ENCODE peak calls at places on chromosomes 5 and 9, in seven cellular contexts. L is A549, K is right lobe of liver, X is body of pancreas, O is ovary, Y is thyroid gland, Q is adrenal gland. N is an unnamed sample.

GRCh38 chr5:1008451-1009358 is at the start of gene NKD2:
- DNase-seq in L (peak; percentile 29), K (peak; percentile 45), X (peak; percentile 32), O (peak; percentile 19), Y (peak; percentile 18), Q (peak; percentile 26), N (peak; percentile 29)

GRCh38 chr5:144183254-144183889 is 12.7 kb downstream of the KCTD16 start:
- DNase-seq in L (peak; percentile 54), K (no peak), X (no peak), O (no peak), Y (no peak), Q (no peak), N (no peak)

GRCh38 chr9:79346350-79347020 is 225.3 kb upstream of the TLE4 start:
- DNase-seq in L (peak; percentile 8), K (no peak), X (no peak), O (no peak), Y (no peak), Q (no peak), N (no peak)

GRCh38 chr5:154309361-154309725 is 118.8 kb downstream of the GALNT10 start:
- DNase-seq in L (peak; percentile 27), K (no peak), X (no peak), O (no peak), Y (peak; percentile 33), Q (no peak), N (no peak)

GRCh38 chr5:131005963-131006684 is 158.9 kb downstream of the HINT1 start:
- DNase-seq in L (peak; percentile 25), K (no peak), X (no peak), O (no peak), Y (no peak), Q (no peak), N (no peak)

GRCh38 chr5:136776022-136776927 is 410.9 kb upstream of the TRPC7 start:
- DNase-seq in L (no peak), K (no peak), X (no peak), O (no peak), Y (no peak), Q (no peak), N (no peak)

GRCh38 chr5:126871441-126871840 is 94.5 kb downstream of the LMNB1 start:
- DNase-seq in L (no peak), K (no peak), X (no peak), O (no peak), Y (no peak), Q (no peak), N (no peak)

GRCh38 chr9:88805217-88805943 is 185.9 kb upstream of the S1PR3 start:
- DNase-seq in L (no peak), K (no peak), X (no peak), O (no peak), Y (no peak), Q (no peak), N (no peak)

GRCh38 chr9:91117959-91118651 is 243.6 kb downstream of the AUH start:
- DNase-seq in L (no peak), K (peak; percentile 80), X (peak; percentile 75), O (peak; percentile 93), Y (peak; percentile 97), Q (peak; percentile 92), N (peak; percentile 90)

GRCh38 chr5:175823731-175824525 is 47.5 kb upstream of the CPLX2 start:
- DNase-seq in L (no peak), K (no peak), X (no peak), O (no peak), Y (no peak), Q (no peak), N (no peak)

DNA sequence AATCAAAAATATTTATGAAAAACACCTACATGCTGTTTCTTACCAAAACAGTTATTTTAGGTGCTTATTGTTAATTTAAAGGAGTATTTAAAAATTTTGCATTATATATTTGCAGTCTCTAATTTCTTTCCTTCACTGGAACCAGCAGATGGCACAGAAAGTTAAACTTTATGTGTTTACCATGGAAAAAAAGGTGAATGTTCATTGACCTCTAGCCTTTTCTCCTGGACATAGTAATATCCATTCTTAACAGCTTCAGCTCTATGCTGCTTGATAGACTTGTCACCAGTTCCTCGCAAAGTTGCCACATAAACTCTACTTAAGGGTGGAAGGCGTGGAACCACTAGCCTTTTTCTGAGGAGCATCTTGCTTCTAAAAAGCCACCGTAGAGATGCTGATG is 38.7 kb upstream of the NUDT12 start:
- DNase-seq in L (no peak), K (no peak), X (no peak), O (no peak), Y (no peak), Q (no peak), N (no peak)
- H3K9me3 ChIP-seq in L (no peaks in the 10 kb centered on the region), K (no peaks in the 10 kb centered on the region), X (no peaks in the 10 kb centered on the region), O (no peaks in the 10 kb centered on the region), Y (no peaks in the 10 kb centered on the region), Q (no peaks in the 10 kb centered on the region), N (no peaks in the 10 kb centered on the region)

GRCh38 chr5:116573617-116574431 is 799 bp downstream of the SEMA6A start:
- DNase-seq in L (peak; percentile 7), K (no peak), X (peak; percentile 28), O (peak; percentile 44), Y (peak; percentile 44), Q (peak; percentile 34), N (no peak)

GRCh38 chr5:116576043-116576713 is 1.6 kb upstream of the SEMA6A start:
- DNase-seq in L (peak; percentile 64), K (peak; percentile 56), X (peak; percentile 75), O (peak; percentile 80), Y (peak; percentile 80), Q (peak; percentile 79), N (peak; percentile 36)

GRCh38 chr5:116575635-116576042 is 1.0 kb upstream of the SEMA6A start:
- DNase-seq in L (no peak), K (no peak), X (peak; percentile 28), O (peak; percentile 52), Y (peak; percentile 65), Q (peak; percentile 47), N (no peak)

GRCh38 chr5:116573279-116573616 is 1.4 kb downstream of the SEMA6A start:
- DNase-seq in L (peak; percentile 7), K (peak; percentile 46), X (peak; percentile 35), O (peak; percentile 46), Y (peak; percentile 37), Q (peak; percentile 54), N (no peak)

GRCh38 chr5:116574682-116575634 is at the start of gene SEMA6A:
- DNase-seq in L (peak; percentile 82), K (peak; percentile 89), X (peak; percentile 91), O (peak; percentile 92), Y (peak; percentile 94), Q (peak; percentile 95), N (peak; percentile 84)
- TF ChIP-seq POLR2A in L (no peak), K (peak; percentile 62), X (peak; percentile 85), O (peak; percentile 76), Y (peak; percentile 73), Q (peak; percentile 98), N (peak; percentile 85)

GRCh38 chr5:135034963-135035677 is 1.1 kb upstream of the PITX1 start:
- DNase-seq in L (no peak), K (no peak), X (no peak), O (no peak), Y (no peak), Q (no peak), N (no peak)
- H3K4me3 ChIP-seq in L (peak overlapping the region; percentile 65), K (no peak overlapping the region), X (no peak overlapping the region), O (no peak overlapping the region), Y (no peak overlapping the region), Q (no peak overlapping the region), N (no peak overlapping the region)

DNA sequence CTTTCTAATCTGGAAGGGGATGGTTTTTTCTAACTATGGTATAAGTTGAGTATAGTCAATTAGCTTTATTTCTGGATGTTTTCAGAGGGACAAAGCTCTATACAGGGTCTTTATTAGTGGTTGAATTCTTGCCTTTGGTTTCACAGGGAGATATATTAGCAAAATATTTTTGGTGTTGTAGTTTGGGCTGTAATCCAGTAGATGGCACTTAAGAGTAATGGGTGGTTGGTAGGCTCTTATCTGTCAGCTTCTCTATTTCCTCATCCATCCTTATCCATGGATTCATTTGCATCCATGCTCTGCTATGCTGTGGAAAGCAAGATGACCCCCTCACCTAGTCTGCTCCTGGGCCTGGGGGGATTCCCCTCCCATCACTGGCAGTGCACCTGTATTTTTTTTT is 363.6 kb upstream of the CYLC2 start:
- DNase-seq in L (peak; percentile 27), K (no peak), X (no peak), O (no peak), Y (no peak), Q (no peak), N (no peak)
- H3K9me3 ChIP-seq in L (peaks cover 4% of the 10 kb centered on the region), K (peaks cover 5% of the 10 kb centered on the region), X (no peaks in the 10 kb centered on the region), O (no peaks in the 10 kb centered on the region), Y (no peaks in the 10 kb centered on the region), Q (no peaks in the 10 kb centered on the region), N (no peaks in the 10 kb centered on the region)

GRCh38 chr5:140042551-140043507 is at the start of gene NRG2:
- DNase-seq in L (peak; percentile 83), K (peak; percentile 56), X (peak; percentile 66), O (peak; percentile 84), Y (peak; percentile 50), Q (peak; percentile 74), N (peak; percentile 73)

GRCh38 chr5:140040358-140040757 is 2.7 kb downstream of the NRG2 start:
- DNase-seq in L (no peak), K (no peak), X (no peak), O (no peak), Y (no peak), Q (no peak), N (no peak)

GRCh38 chr5:140041099-140041491 is 2.0 kb downstream of the NRG2 start:
- DNase-seq in L (no peak), K (no peak), X (no peak), O (no peak), Y (no peak), Q (peak; percentile 18), N (no peak)

GRCh38 chr5:140043508-140043872 is 391 bp upstream of the NRG2 start:
- DNase-seq in L (peak; percentile 70), K (no peak), X (no peak), O (no peak), Y (no peak), Q (no peak), N (no peak)

GRCh38 chr5:140041492-140042421 is 1.3 kb downstream of the NRG2 start:
- DNase-seq in L (peak; percentile 42), K (peak; percentile 51), X (peak; percentile 90), O (peak; percentile 74), Y (peak; percentile 42), Q (peak; percentile 92), N (peak; percentile 53)
- TF ChIP-seq POLR2A in L (no peak), K (no peak), X (peak; percentile 84), O (no peak), Y (no peak), Q (peak; percentile 87), N (no peak)

N was measured in uterus.